ENCODE peak calls at places on chromosomes 1 and 21, in seven cellular contexts. One of them, this sample, is unnamed.

GRCh38 chr1:24100945-24101737 is 10.8 kb downstream of the MYOM3 start:
- DNase-seq in esophagus squamous epithelium: no peak
- DNase-seq in testis: peak; percentile 78
- DNase-seq in MM.1S: no peak
- DNase-seq in left ventricle myocardium inferior: no peak
- DNase-seq in CD8-positive, alpha-beta T cell: no peak
- DNase-seq in mammary epithelial cell: no peak
- DNase-seq in this sample: no peak

GRCh38 chr1:210696709-210697108 is 368.0 kb downstream of the HHAT start:
- DNase-seq in MM.1S: peak; percentile 98
- DNase-seq in esophagus squamous epithelium: no peak
- DNase-seq in CD8-positive, alpha-beta T cell: no peak
- DNase-seq in left ventricle myocardium inferior: no peak
- DNase-seq in mammary epithelial cell: no peak
- DNase-seq in testis: no peak
- DNase-seq in this sample: peak; percentile 34

GRCh38 chr1:83588140-83588539 is 410.8 kb downstream of the TTLL7 start:
- DNase-seq in mammary epithelial cell: no peak
- DNase-seq in testis: no peak
- DNase-seq in MM.1S: no peak
- DNase-seq in left ventricle myocardium inferior: no peak
- DNase-seq in esophagus squamous epithelium: no peak
- DNase-seq in CD8-positive, alpha-beta T cell: no peak
- DNase-seq in this sample: no peak

GRCh38 chr1:63845346-63845745 is 71.5 kb downstream of the ROR1 start:
- DNase-seq in testis: no peak
- DNase-seq in MM.1S: no peak
- DNase-seq in mammary epithelial cell: no peak
- DNase-seq in esophagus squamous epithelium: no peak
- DNase-seq in CD8-positive, alpha-beta T cell: no peak
- DNase-seq in left ventricle myocardium inferior: no peak
- DNase-seq in this sample: no peak

GRCh38 chr1:174689524-174689923 is 241.8 kb downstream of the GPR52 start:
- DNase-seq in mammary epithelial cell: no peak
- DNase-seq in testis: no peak
- DNase-seq in esophagus squamous epithelium: no peak
- DNase-seq in MM.1S: no peak
- DNase-seq in CD8-positive, alpha-beta T cell: no peak
- DNase-seq in left ventricle myocardium inferior: no peak
- DNase-seq in this sample: no peak

GRCh38 chr1:155379180-155379876 is 58.6 kb downstream of the RUSC1 start:
- DNase-seq in MM.1S: peak; percentile 37
- DNase-seq in left ventricle myocardium inferior: no peak
- DNase-seq in esophagus squamous epithelium: no peak
- DNase-seq in CD8-positive, alpha-beta T cell: no peak
- DNase-seq in testis: no peak
- DNase-seq in mammary epithelial cell: no peak
- DNase-seq in this sample: no peak

GRCh38 chr1:50609508-50609907 is 186.3 kb upstream of the DMRTA2 start:
- DNase-seq in MM.1S: no peak
- DNase-seq in esophagus squamous epithelium: no peak
- DNase-seq in left ventricle myocardium inferior: no peak
- DNase-seq in mammary epithelial cell: no peak
- DNase-seq in testis: no peak
- DNase-seq in CD8-positive, alpha-beta T cell: no peak
- DNase-seq in this sample: no peak

GRCh38 chr1:229812693-229813092 is 186.6 kb downstream of the URB2 start:
- DNase-seq in CD8-positive, alpha-beta T cell: no peak
- DNase-seq in MM.1S: no peak
- DNase-seq in left ventricle myocardium inferior: no peak
- DNase-seq in esophagus squamous epithelium: no peak
- DNase-seq in mammary epithelial cell: no peak
- DNase-seq in testis: no peak
- DNase-seq in this sample: no peak

GRCh38 chr1:25616932-25617625 is 488 bp downstream of the MAN1C1 start:
- DNase-seq in CD8-positive, alpha-beta T cell: no peak
- DNase-seq in mammary epithelial cell: peak; percentile 12
- DNase-seq in left ventricle myocardium inferior: peak; percentile 22
- DNase-seq in esophagus squamous epithelium: no peak
- DNase-seq in MM.1S: peak; percentile 33
- DNase-seq in testis: no peak
- DNase-seq in this sample: peak; percentile 26

GRCh38 chr1:109257682-109258421 is 8.5 kb downstream of the CELSR2 start:
- DNase-seq in esophagus squamous epithelium: no peak
- DNase-seq in mammary epithelial cell: no peak
- DNase-seq in left ventricle myocardium inferior: no peak
- DNase-seq in CD8-positive, alpha-beta T cell: no peak
- DNase-seq in MM.1S: no peak
- DNase-seq in testis: no peak
- DNase-seq in this sample: no peak

GRCh38 chr1:201587729-201588128 is 48.8 kb downstream of the NAV1 start:
- DNase-seq in testis: no peak
- DNase-seq in MM.1S: no peak
- DNase-seq in left ventricle myocardium inferior: no peak
- DNase-seq in mammary epithelial cell: no peak
- DNase-seq in CD8-positive, alpha-beta T cell: no peak
- DNase-seq in esophagus squamous epithelium: no peak
- DNase-seq in this sample: no peak

GRCh38 chr1:182279724-182280506 is 111.7 kb downstream of the GLUL start:
- DNase-seq in MM.1S: no peak
- DNase-seq in esophagus squamous epithelium: no peak
- DNase-seq in CD8-positive, alpha-beta T cell: no peak
- DNase-seq in left ventricle myocardium inferior: peak; percentile 46
- DNase-seq in mammary epithelial cell: no peak
- DNase-seq in testis: peak; percentile 62
- DNase-seq in this sample: no peak

GRCh38 chr1:231799363-231799986 is 172.9 kb downstream of the DISC1 start:
- DNase-seq in testis: no peak
- DNase-seq in MM.1S: no peak
- DNase-seq in left ventricle myocardium inferior: no peak
- DNase-seq in CD8-positive, alpha-beta T cell: no peak
- DNase-seq in esophagus squamous epithelium: no peak
- DNase-seq in mammary epithelial cell: no peak
- DNase-seq in this sample: no peak

GRCh38 chr21:32094792-32095191 is 184.1 kb downstream of the MIS18A start:
- DNase-seq in esophagus squamous epithelium: no peak
- DNase-seq in MM.1S: no peak
- DNase-seq in mammary epithelial cell: no peak
- DNase-seq in left ventricle myocardium inferior: no peak
- DNase-seq in CD8-positive, alpha-beta T cell: no peak
- DNase-seq in testis: no peak
- DNase-seq in this sample: no peak

GRCh38 chr1:150165622-150166612 is 16.2 kb downstream of the PLEKHO1 start:
- DNase-seq in left ventricle myocardium inferior: peak; percentile 39
- DNase-seq in mammary epithelial cell: peak; percentile 23
- DNase-seq in MM.1S: peak; percentile 68
- DNase-seq in esophagus squamous epithelium: no peak
- DNase-seq in testis: peak; percentile 54
- DNase-seq in CD8-positive, alpha-beta T cell: no peak
- DNase-seq in this sample: peak; percentile 58

GRCh38 chr1:248187363-248187762 is 9.7 kb upstream of the OR2M3 start:
- DNase-seq in left ventricle myocardium inferior: no peak
- DNase-seq in esophagus squamous epithelium: no peak
- DNase-seq in CD8-positive, alpha-beta T cell: no peak
- DNase-seq in mammary epithelial cell: no peak
- DNase-seq in testis: no peak
- DNase-seq in MM.1S: no peak
- DNase-seq in this sample: no peak
- H3K4me3 ChIP-seq in left ventricle myocardium inferior: no peak overlapping the region
- H3K4me3 ChIP-seq in esophagus squamous epithelium: no peak overlapping the region
- H3K4me3 ChIP-seq in CD8-positive, alpha-beta T cell: no peak overlapping the region
- H3K4me3 ChIP-seq in mammary epithelial cell: no peak overlapping the region
- H3K4me3 ChIP-seq in testis: no peak overlapping the region
- H3K4me3 ChIP-seq in MM.1S: no peak overlapping the region
- H3K4me3 ChIP-seq in this sample: no peak overlapping the region

GRCh38 chr21:26759731-26760130 is 85.5 kb downstream of the ADAMTS1 start:
- DNase-seq in esophagus squamous epithelium: no peak
- DNase-seq in testis: no peak
- DNase-seq in left ventricle myocardium inferior: no peak
- DNase-seq in MM.1S: no peak
- DNase-seq in mammary epithelial cell: no peak
- DNase-seq in CD8-positive, alpha-beta T cell: no peak
- DNase-seq in this sample: no peak
- H3K27me3 ChIP-seq in esophagus squamous epithelium: no peaks in the 10 kb centered on the region
- H3K27me3 ChIP-seq in testis: no peaks in the 10 kb centered on the region
- H3K27me3 ChIP-seq in left ventricle myocardium inferior: no peaks in the 10 kb centered on the region
- H3K27me3 ChIP-seq in MM.1S: no peaks in the 10 kb centered on the region
- H3K27me3 ChIP-seq in mammary epithelial cell: no peaks in the 10 kb centered on the region
- H3K27me3 ChIP-seq in CD8-positive, alpha-beta T cell: no peaks in the 10 kb centered on the region
- H3K27me3 ChIP-seq in this sample: no peaks in the 10 kb centered on the region

GRCh38 chr1:71193153-71193552 is 112.3 kb upstream of the ZRANB2 start:
- DNase-seq in esophagus squamous epithelium: no peak
- DNase-seq in left ventricle myocardium inferior: no peak
- DNase-seq in CD8-positive, alpha-beta T cell: no peak
- DNase-seq in MM.1S: no peak
- DNase-seq in mammary epithelial cell: no peak
- DNase-seq in testis: peak; percentile 86
- DNase-seq in this sample: no peak

GRCh38 chr1:71190843-71191242 is 110.0 kb upstream of the ZRANB2 start:
- DNase-seq in mammary epithelial cell: no peak
- DNase-seq in CD8-positive, alpha-beta T cell: no peak
- DNase-seq in testis: no peak
- DNase-seq in esophagus squamous epithelium: no peak
- DNase-seq in MM.1S: no peak
- DNase-seq in left ventricle myocardium inferior: no peak
- DNase-seq in this sample: no peak

GRCh38 chr1:71200503-71200902 is 119.7 kb upstream of the ZRANB2 start:
- DNase-seq in esophagus squamous epithelium: no peak
- DNase-seq in testis: no peak
- DNase-seq in mammary epithelial cell: no peak
- DNase-seq in MM.1S: no peak
- DNase-seq in CD8-positive, alpha-beta T cell: no peak
- DNase-seq in left ventricle myocardium inferior: no peak
- DNase-seq in this sample: no peak

GRCh38 chr1:71191520-71191919 is 110.7 kb upstream of the ZRANB2 start:
- DNase-seq in esophagus squamous epithelium: no peak
- DNase-seq in mammary epithelial cell: no peak
- DNase-seq in CD8-positive, alpha-beta T cell: no peak
- DNase-seq in testis: no peak
- DNase-seq in left ventricle myocardium inferior: no peak
- DNase-seq in MM.1S: no peak
- DNase-seq in this sample: no peak

GRCh38 chr1:71196685-71197084 is 115.8 kb upstream of the ZRANB2 start:
- DNase-seq in esophagus squamous epithelium: no peak
- DNase-seq in left ventricle myocardium inferior: no peak
- DNase-seq in mammary epithelial cell: peak; percentile 11
- DNase-seq in CD8-positive, alpha-beta T cell: no peak
- DNase-seq in testis: no peak
- DNase-seq in MM.1S: peak; percentile 8
- DNase-seq in this sample: no peak
- TF ChIP-seq CTCF in esophagus squamous epithelium: no peak
- TF ChIP-seq CTCF in left ventricle myocardium inferior: peak; percentile 61
- TF ChIP-seq CTCF in mammary epithelial cell: peak; percentile 34
- TF ChIP-seq CTCF in CD8-positive, alpha-beta T cell: no peak
- TF ChIP-seq CTCF in testis: peak; percentile 8
- TF ChIP-seq CTCF in MM.1S: peak; percentile 37
- TF ChIP-seq CTCF in this sample: peak; percentile 4

DNA sequence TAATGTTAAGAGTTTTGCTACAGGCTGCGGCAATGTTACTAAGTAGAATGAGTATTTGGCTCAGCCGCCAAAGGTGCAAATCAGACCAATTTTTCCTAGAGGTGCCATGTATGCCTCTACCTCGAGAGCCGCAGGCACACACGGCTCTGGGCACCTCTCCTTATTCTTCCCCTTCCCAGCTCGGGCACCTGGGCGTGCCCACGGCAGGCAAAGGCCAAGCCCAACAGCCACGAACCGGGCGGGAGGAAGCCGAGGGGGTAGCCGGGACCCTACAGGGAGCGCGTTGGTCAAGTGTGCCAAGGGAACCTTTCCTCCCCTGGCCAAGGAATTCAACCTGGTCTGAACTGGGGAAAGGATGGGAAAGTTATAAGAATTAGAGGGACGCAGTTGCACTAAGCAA is 31.0 kb downstream of the LRRC3 start:
- DNase-seq in CD8-positive, alpha-beta T cell: no peak
- DNase-seq in left ventricle myocardium inferior: no peak
- DNase-seq in MM.1S: no peak
- DNase-seq in mammary epithelial cell: no peak
- DNase-seq in esophagus squamous epithelium: no peak
- DNase-seq in testis: no peak
- DNase-seq in this sample: no peak
- H3K4me3 ChIP-seq in CD8-positive, alpha-beta T cell: no peak overlapping the region
- H3K4me3 ChIP-seq in left ventricle myocardium inferior: peak overlapping the region; percentile 36
- H3K4me3 ChIP-seq in MM.1S: no peak overlapping the region
- H3K4me3 ChIP-seq in mammary epithelial cell: no peak overlapping the region
- H3K4me3 ChIP-seq in esophagus squamous epithelium: no peak overlapping the region
- H3K4me3 ChIP-seq in testis: peak overlapping the region; percentile 54
- H3K4me3 ChIP-seq in this sample: no peak overlapping the region

This sample was measured in GM06990.